ENCODE peak calls at places on chromosomes 2 and 18, in eight cellular contexts. H, C, A, G, Z, P, S and I are unnamed samples.

GRCh38 chr2:46945671-46946070 is 30.1 kb upstream of the MCFD2 start:
- DNase-seq in P (no peak), H (no peak), C (no peak), G (no peak), A (no peak), Z (no peak), S (no peak), I (no peak)

GRCh38 chr18:13808294-13809024 is 15.5 kb upstream of the MC5R start:
- DNase-seq in Z (no peak), A (no peak), C (no peak), S (no peak), H (no peak), P (no peak), G (no peak), I (no peak)

GRCh38 chr2:239323473-239323872 is 77.3 kb downstream of the HDAC4 start:
- DNase-seq in Z (no peak), G (no peak), S (no peak), A (no peak), H (peak; percentile 62), C (no peak), P (no peak), I (no peak)

GRCh38 chr2:96273763-96274162 is 7.7 kb downstream of the CIAO1 start:
- DNase-seq in S (no peak), H (no peak), Z (no peak), G (no peak), A (no peak), P (no peak), C (no peak), I (no peak)

GRCh38 chr2:161384864-161385263 is 31.2 kb upstream of the TBR1 start:
- DNase-seq in C (no peak), G (no peak), H (no peak), A (no peak), P (no peak), Z (no peak), S (no peak), I (no peak)

GRCh38 chr18:24063121-24063731 is 48.7 kb downstream of the TTC39C start:
- DNase-seq in A (no peak), Z (peak; percentile 61), C (peak; percentile 40), S (no peak), G (no peak), P (no peak), H (no peak), I (peak; percentile 12)

GRCh38 chr2:233513953-233514655 is 52.5 kb downstream of the USP40 start:
- DNase-seq in Z (no peak), C (no peak), G (peak; percentile 22), H (no peak), A (peak; percentile 48), P (no peak), S (no peak), I (no peak)

GRCh38 chr2:120831891-120832290 is 96.2 kb downstream of the GLI2 start:
- DNase-seq in A (no peak), G (no peak), S (peak; percentile 34), H (peak; percentile 50), C (no peak), Z (no peak), P (peak; percentile 35), I (no peak)

GRCh38 chr2:63581266-63581961 is 6.9 kb downstream of the WDPCP start:
- DNase-seq in G (no peak), C (peak; percentile 72), Z (peak; percentile 40), H (peak; percentile 80), P (no peak), A (no peak), S (no peak), I (peak; percentile 77)

GRCh38 chr2:149819356-149819957 is 231.9 kb upstream of the MMADHC start:
- DNase-seq in P (no peak), Z (peak; percentile 17), C (no peak), H (no peak), G (no peak), A (no peak), S (no peak), I (no peak)

GRCh38 chr2:37343537-37344434 is 644 bp upstream of the QPCT start:
- DNase-seq in H (no peak), Z (peak; percentile 37), C (peak; percentile 58), A (no peak), P (no peak), S (no peak), G (no peak), I (peak; percentile 68)
- H3K4me3 ChIP-seq in H (peak overlapping the region; percentile 67), Z (peak overlapping the region; percentile 47), C (peak overlapping the region; percentile 64), A (peak overlapping the region; percentile 68), P (peak overlapping the region; percentile 61), S (peak overlapping the region; percentile 67), G (peak overlapping the region; percentile 58), I (peak overlapping the region; percentile 75)

GRCh38 chr2:226622484-226622883 is 177.1 kb downstream of the IRS1 start:
- DNase-seq in A (no peak), P (no peak), G (no peak), H (no peak), C (no peak), S (no peak), Z (no peak), I (no peak)
- TF ChIP-seq CTCF in A (no peak), P (no peak), G (no peak), H (no peak), C (peak; percentile 26), S (no peak), Z (peak; percentile 47), I (peak; percentile 38)

DNA sequence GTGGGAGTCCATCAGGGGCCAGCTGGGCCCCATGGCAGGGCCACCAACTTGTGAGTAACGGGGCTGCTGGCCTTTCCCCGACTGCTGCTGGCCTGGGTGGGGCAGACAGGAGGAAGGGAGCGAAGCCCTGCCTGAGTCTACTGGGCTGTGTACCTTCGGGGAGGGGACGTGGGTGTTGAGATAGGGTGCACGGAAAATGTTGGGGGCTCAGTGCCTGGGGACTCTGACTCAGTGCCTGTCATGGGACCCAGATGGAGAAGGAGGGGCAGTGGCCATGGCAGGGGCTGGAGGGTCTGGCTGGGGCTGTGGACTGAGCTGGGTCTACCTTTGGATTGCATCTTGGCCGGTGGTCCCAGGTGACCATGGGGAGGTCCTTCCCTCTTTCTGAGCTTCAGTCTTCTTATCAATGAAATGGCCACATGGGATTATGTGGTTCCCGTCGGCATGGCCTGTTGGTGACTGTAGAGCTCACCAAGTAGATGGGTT is 4.0 kb downstream of the SLC4A3 start:
- DNase-seq in A (no peak), Z (no peak), P (no peak), G (no peak), C (no peak), S (no peak), H (peak; percentile 57), I (no peak)
- H3K4me3 ChIP-seq in A (no peak overlapping the region), Z (no peak overlapping the region), P (peak overlapping the region; percentile 48), G (no peak overlapping the region), C (no peak overlapping the region), S (no peak overlapping the region), H (no peak overlapping the region), I (no peak overlapping the region)

GRCh38 chr2:90207454-90208058 is 1516.1 kb downstream of the RPIA start:
- DNase-seq in P (no peak), G (no peak), S (no peak), H (no peak), Z (peak; percentile 1), A (no peak), C (peak; percentile 0), I (peak; percentile 12)
- TF ChIP-seq CTCF in P (peak; percentile 8), G (no peak), S (peak; percentile 27), H (no peak), Z (no peak), A (no peak), C (no peak), I (peak; percentile 64)

GRCh38 chr2:176175729-176176074 is 12.8 kb upstream of the HOXD1 start:
- DNase-seq in S (no peak), G (no peak), A (no peak), Z (no peak), H (no peak), P (no peak), C (no peak), I (no peak)

GRCh38 chr2:176178271-176178806 is 10.1 kb upstream of the HOXD1 start:
- DNase-seq in S (no peak), A (no peak), P (no peak), G (no peak), Z (peak; percentile 70), C (no peak), H (no peak), I (no peak)

GRCh38 chr2:176178807-176179271 is 9.6 kb upstream of the HOXD1 start:
- DNase-seq in S (no peak), G (no peak), P (no peak), H (no peak), Z (no peak), A (no peak), C (no peak), I (no peak)

GRCh38 chr2:176176233-176176632 is 12.2 kb upstream of the HOXD1 start:
- DNase-seq in G (no peak), C (no peak), S (no peak), Z (no peak), P (no peak), A (no peak), H (no peak), I (no peak)

GRCh38 chr2:176177580-176178270 is 10.7 kb upstream of the HOXD1 start:
- DNase-seq in A (no peak), P (peak; percentile 66), H (no peak), Z (no peak), G (no peak), C (no peak), S (no peak), I (no peak)
- H3K4me3 ChIP-seq in A (no peak overlapping the region), P (peak overlapping the region; percentile 40), H (peak overlapping the region; percentile 39), Z (no peak overlapping the region), G (peak overlapping the region; percentile 17), C (no peak overlapping the region), S (peak overlapping the region; percentile 26), I (peak overlapping the region; percentile 61)

GRCh38 chr2:228657807-228658402 is 476.4 kb upstream of the SPHKAP start:
- DNase-seq in Z (peak; percentile 54), A (no peak), C (peak; percentile 76), G (no peak), P (no peak), S (no peak), H (no peak), I (peak; percentile 13)
- TF ChIP-seq CTCF in Z (peak; percentile 53), A (peak; percentile 1), C (peak; percentile 57), G (peak; percentile 31), P (peak; percentile 56), S (peak; percentile 43), H (peak; percentile 26), I (peak; percentile 68)

GRCh38 chr2:72919414-72920316 is 2.3 kb downstream of the EMX1 start:
- DNase-seq in A (no peak), C (no peak), Z (no peak), S (no peak), H (peak; percentile 59), P (no peak), G (no peak), I (no peak)
- H3K4me3 ChIP-seq in A (no peak overlapping the region), C (no peak overlapping the region), Z (no peak overlapping the region), S (no peak overlapping the region), H (peak overlapping the region; percentile 43), P (peak overlapping the region; percentile 27), G (no peak overlapping the region), I (peak overlapping the region; percentile 69)

GRCh38 chr18:50644807-50645206 is 84.9 kb downstream of the MAPK4 start:
- DNase-seq in H (no peak), A (no peak), C (no peak), S (no peak), G (no peak), Z (peak; percentile 63), P (no peak), I (no peak)
- TF ChIP-seq CTCF in H (no peak), A (no peak), C (peak; percentile 6), S (peak; percentile 16), G (no peak), Z (peak; percentile 75), P (peak; percentile 16), I (peak; percentile 39)

GRCh38 chr2:3703741-3704355 is 473 bp downstream of the DCDC2C start:
- DNase-seq in C (no peak), P (no peak), Z (no peak), H (no peak), G (no peak), S (no peak), A (no peak), I (no peak)
- H3K4me3 ChIP-seq in C (no peak overlapping the region), P (peak overlapping the region; percentile 21), Z (no peak overlapping the region), H (peak overlapping the region; percentile 15), G (no peak overlapping the region), S (no peak overlapping the region), A (no peak overlapping the region), I (no peak overlapping the region)